ENCODE peak calls at places on chromosome 2, in ten cellular contexts. One of them, this sample, is unnamed.

GRCh38 chr2:23520256-23520655 is 135.3 kb downstream of the KLHL29 start:
- DNase-seq in breast epithelium: no peak
- DNase-seq in neuronal stem cell: no peak
- DNase-seq in aorta: no peak
- DNase-seq in lung: no peak
- DNase-seq in esophagus squamous epithelium: no peak
- DNase-seq in prostate gland: no peak
- DNase-seq in stomach: no peak
- DNase-seq in lower lobe of right lung: no peak
- DNase-seq in thoracic aorta: no peak
- DNase-seq in this sample: no peak

GRCh38 chr2:13681936-13682335 is 950.6 kb upstream of the LRATD1 start:
- DNase-seq in breast epithelium: no peak
- DNase-seq in neuronal stem cell: no peak
- DNase-seq in aorta: no peak
- DNase-seq in lung: no peak
- DNase-seq in esophagus squamous epithelium: no peak
- DNase-seq in prostate gland: no peak
- DNase-seq in stomach: no peak
- DNase-seq in lower lobe of right lung: no peak
- DNase-seq in thoracic aorta: no peak
- DNase-seq in this sample: no peak

GRCh38 chr2:133266926-133267590 is 301.2 kb downstream of the NCKAP5 start:
- DNase-seq in breast epithelium: no peak
- DNase-seq in neuronal stem cell: peak; percentile 6
- DNase-seq in aorta: no peak
- DNase-seq in lung: no peak
- DNase-seq in esophagus squamous epithelium: no peak
- DNase-seq in prostate gland: no peak
- DNase-seq in stomach: no peak
- DNase-seq in lower lobe of right lung: no peak
- DNase-seq in thoracic aorta: no peak
- DNase-seq in this sample: peak; percentile 37

GRCh38 chr2:151560289-151560688 is 150.6 kb downstream of the RIF1 start:
- DNase-seq in breast epithelium: no peak
- DNase-seq in neuronal stem cell: no peak
- DNase-seq in aorta: no peak
- DNase-seq in lung: no peak
- DNase-seq in esophagus squamous epithelium: no peak
- DNase-seq in prostate gland: no peak
- DNase-seq in stomach: no peak
- DNase-seq in lower lobe of right lung: no peak
- DNase-seq in thoracic aorta: no peak
- DNase-seq in this sample: peak; percentile 48

GRCh38 chr2:240498171-240498957 is 59.4 kb downstream of the ANKMY1 start:
- DNase-seq in breast epithelium: no peak
- DNase-seq in neuronal stem cell: no peak
- DNase-seq in aorta: peak; percentile 50
- DNase-seq in lung: peak; percentile 22
- DNase-seq in esophagus squamous epithelium: no peak
- DNase-seq in prostate gland: no peak
- DNase-seq in stomach: no peak
- DNase-seq in lower lobe of right lung: no peak
- DNase-seq in thoracic aorta: no peak
- DNase-seq in this sample: no peak

GRCh38 chr2:236728916-236729670 is 159.5 kb downstream of the ACKR3 start:
- DNase-seq in breast epithelium: no peak
- DNase-seq in neuronal stem cell: no peak
- DNase-seq in aorta: no peak
- DNase-seq in lung: no peak
- DNase-seq in esophagus squamous epithelium: no peak
- DNase-seq in prostate gland: no peak
- DNase-seq in stomach: no peak
- DNase-seq in lower lobe of right lung: no peak
- DNase-seq in thoracic aorta: no peak
- DNase-seq in this sample: no peak

GRCh38 chr2:203444738-203445137 is 90.4 kb downstream of the RAPH1 start:
- DNase-seq in breast epithelium: no peak
- DNase-seq in neuronal stem cell: no peak
- DNase-seq in aorta: no peak
- DNase-seq in lung: no peak
- DNase-seq in esophagus squamous epithelium: no peak
- DNase-seq in prostate gland: no peak
- DNase-seq in stomach: no peak
- DNase-seq in lower lobe of right lung: no peak
- DNase-seq in thoracic aorta: no peak
- DNase-seq in this sample: peak; percentile 79

GRCh38 chr2:172345951-172346555 is 81.3 kb upstream of the ITGA6 start:
- DNase-seq in breast epithelium: no peak
- DNase-seq in neuronal stem cell: no peak
- DNase-seq in aorta: no peak
- DNase-seq in lung: no peak
- DNase-seq in esophagus squamous epithelium: no peak
- DNase-seq in prostate gland: no peak
- DNase-seq in stomach: no peak
- DNase-seq in lower lobe of right lung: no peak
- DNase-seq in thoracic aorta: no peak
- DNase-seq in this sample: no peak

GRCh38 chr2:66846887-66847286 is 412.0 kb downstream of the MEIS1 start:
- DNase-seq in breast epithelium: no peak
- DNase-seq in neuronal stem cell: no peak
- DNase-seq in aorta: no peak
- DNase-seq in lung: no peak
- DNase-seq in esophagus squamous epithelium: no peak
- DNase-seq in prostate gland: no peak
- DNase-seq in stomach: no peak
- DNase-seq in lower lobe of right lung: no peak
- DNase-seq in thoracic aorta: no peak
- DNase-seq in this sample: no peak

GRCh38 chr2:174597347-174598047 is at the start of gene WIPF1:
- DNase-seq in breast epithelium: no peak
- DNase-seq in neuronal stem cell: no peak
- DNase-seq in aorta: no peak
- DNase-seq in lung: no peak
- DNase-seq in esophagus squamous epithelium: peak; percentile 6
- DNase-seq in prostate gland: no peak
- DNase-seq in stomach: no peak
- DNase-seq in lower lobe of right lung: no peak
- DNase-seq in thoracic aorta: no peak
- DNase-seq in this sample: no peak

GRCh38 chr2:46828039-46828438 is 87.6 kb downstream of the MCFD2 start:
- DNase-seq in breast epithelium: no peak
- DNase-seq in neuronal stem cell: no peak
- DNase-seq in aorta: no peak
- DNase-seq in lung: no peak
- DNase-seq in esophagus squamous epithelium: no peak
- DNase-seq in prostate gland: no peak
- DNase-seq in stomach: no peak
- DNase-seq in lower lobe of right lung: no peak
- DNase-seq in thoracic aorta: no peak
- DNase-seq in this sample: no peak
- H3K4me3 ChIP-seq in breast epithelium: no peak overlapping the region
- H3K4me3 ChIP-seq in neuronal stem cell: no peak overlapping the region
- H3K4me3 ChIP-seq in aorta: no peak overlapping the region
- H3K4me3 ChIP-seq in lung: no peak overlapping the region
- H3K4me3 ChIP-seq in esophagus squamous epithelium: no peak overlapping the region
- H3K4me3 ChIP-seq in prostate gland: no peak overlapping the region
- H3K4me3 ChIP-seq in stomach: no peak overlapping the region
- H3K4me3 ChIP-seq in lower lobe of right lung: no peak overlapping the region
- H3K4me3 ChIP-seq in thoracic aorta: no peak overlapping the region
- H3K4me3 ChIP-seq in this sample: no peak overlapping the region

GRCh38 chr2:86238354-86238753 is 39.1 kb downstream of the MRPL35 start:
- DNase-seq in breast epithelium: no peak
- DNase-seq in neuronal stem cell: no peak
- DNase-seq in aorta: no peak
- DNase-seq in lung: no peak
- DNase-seq in esophagus squamous epithelium: no peak
- DNase-seq in prostate gland: no peak
- DNase-seq in stomach: no peak
- DNase-seq in lower lobe of right lung: no peak
- DNase-seq in thoracic aorta: no peak
- DNase-seq in this sample: no peak
- H3K27me3 ChIP-seq in breast epithelium: no peaks in the 10 kb centered on the region
- H3K27me3 ChIP-seq in neuronal stem cell: no peaks in the 10 kb centered on the region
- H3K27me3 ChIP-seq in aorta: no peaks in the 10 kb centered on the region
- H3K27me3 ChIP-seq in lung: no peaks in the 10 kb centered on the region
- H3K27me3 ChIP-seq in esophagus squamous epithelium: no peaks in the 10 kb centered on the region
- H3K27me3 ChIP-seq in prostate gland: no peaks in the 10 kb centered on the region
- H3K27me3 ChIP-seq in stomach: no peaks in the 10 kb centered on the region
- H3K27me3 ChIP-seq in lower lobe of right lung: no peaks in the 10 kb centered on the region
- H3K27me3 ChIP-seq in thoracic aorta: no peaks in the 10 kb centered on the region
- H3K27me3 ChIP-seq in this sample: no peaks in the 10 kb centered on the region

GRCh38 chr2:128234613-128235012 is 84.1 kb downstream of the HS6ST1 start:
- DNase-seq in breast epithelium: no peak
- DNase-seq in neuronal stem cell: no peak
- DNase-seq in aorta: no peak
- DNase-seq in lung: no peak
- DNase-seq in esophagus squamous epithelium: no peak
- DNase-seq in prostate gland: no peak
- DNase-seq in stomach: no peak
- DNase-seq in lower lobe of right lung: no peak
- DNase-seq in thoracic aorta: no peak
- DNase-seq in this sample: no peak

GRCh38 chr2:128232965-128233789 is 85.5 kb downstream of the HS6ST1 start:
- DNase-seq in breast epithelium: peak; percentile 85
- DNase-seq in neuronal stem cell: peak; percentile 72
- DNase-seq in aorta: peak; percentile 96
- DNase-seq in lung: peak; percentile 89
- DNase-seq in esophagus squamous epithelium: peak; percentile 16
- DNase-seq in prostate gland: peak; percentile 86
- DNase-seq in stomach: peak; percentile 91
- DNase-seq in lower lobe of right lung: peak; percentile 94
- DNase-seq in thoracic aorta: peak; percentile 33
- DNase-seq in this sample: peak; percentile 90

GRCh38 chr2:128227862-128228261 is 90.8 kb downstream of the HS6ST1 start:
- DNase-seq in breast epithelium: no peak
- DNase-seq in neuronal stem cell: no peak
- DNase-seq in aorta: no peak
- DNase-seq in lung: no peak
- DNase-seq in esophagus squamous epithelium: no peak
- DNase-seq in prostate gland: no peak
- DNase-seq in stomach: no peak
- DNase-seq in lower lobe of right lung: no peak
- DNase-seq in thoracic aorta: no peak
- DNase-seq in this sample: no peak

GRCh38 chr2:128233790-128234395 is 84.8 kb downstream of the HS6ST1 start:
- DNase-seq in breast epithelium: no peak
- DNase-seq in neuronal stem cell: no peak
- DNase-seq in aorta: no peak
- DNase-seq in lung: no peak
- DNase-seq in esophagus squamous epithelium: no peak
- DNase-seq in prostate gland: no peak
- DNase-seq in stomach: no peak
- DNase-seq in lower lobe of right lung: no peak
- DNase-seq in thoracic aorta: no peak
- DNase-seq in this sample: no peak

DNA sequence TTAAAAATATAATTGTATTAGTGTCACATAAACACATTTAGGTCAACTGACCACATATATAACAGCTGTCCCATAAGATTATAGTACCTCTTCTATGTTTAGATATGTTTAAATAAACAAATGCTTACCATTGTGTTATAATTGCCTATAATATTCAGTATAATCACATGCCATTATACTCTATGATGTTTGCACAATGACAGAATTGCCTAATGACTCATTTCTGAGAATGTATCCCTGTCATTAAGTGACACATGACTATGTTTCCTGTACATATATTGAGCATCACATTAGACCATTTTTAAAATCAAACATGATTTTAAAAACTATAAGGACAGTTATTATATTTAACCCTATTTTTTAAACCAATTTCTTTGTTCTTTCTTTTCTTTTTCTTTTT is 89.8 kb downstream of the HS6ST1 start:
- DNase-seq in breast epithelium: no peak
- DNase-seq in neuronal stem cell: no peak
- DNase-seq in aorta: no peak
- DNase-seq in lung: no peak
- DNase-seq in esophagus squamous epithelium: no peak
- DNase-seq in prostate gland: no peak
- DNase-seq in stomach: no peak
- DNase-seq in lower lobe of right lung: no peak
- DNase-seq in thoracic aorta: no peak
- DNase-seq in this sample: no peak
- H3K4me1 ChIP-seq in breast epithelium: no peaks in the 10 kb centered on the region
- H3K4me1 ChIP-seq in neuronal stem cell: no peaks in the 10 kb centered on the region
- H3K4me1 ChIP-seq in aorta: no peaks in the 10 kb centered on the region
- H3K4me1 ChIP-seq in lung: no peaks in the 10 kb centered on the region
- H3K4me1 ChIP-seq in esophagus squamous epithelium: peaks cover 5% of the 10 kb centered on the region
- H3K4me1 ChIP-seq in prostate gland: no peaks in the 10 kb centered on the region
- H3K4me1 ChIP-seq in stomach: peaks cover 13% of the 10 kb centered on the region
- H3K4me1 ChIP-seq in lower lobe of right lung: peaks cover 8% of the 10 kb centered on the region
- H3K4me1 ChIP-seq in thoracic aorta: peaks cover 10% of the 10 kb centered on the region
- H3K4me1 ChIP-seq in this sample: no peaks in the 10 kb centered on the region

GRCh38 chr2:65411056-65411795 is 21.2 kb downstream of the SPRED2 start:
- DNase-seq in breast epithelium: no peak
- DNase-seq in neuronal stem cell: no peak
- DNase-seq in aorta: no peak
- DNase-seq in lung: no peak
- DNase-seq in esophagus squamous epithelium: no peak
- DNase-seq in prostate gland: no peak
- DNase-seq in stomach: no peak
- DNase-seq in lower lobe of right lung: no peak
- DNase-seq in thoracic aorta: no peak
- DNase-seq in this sample: no peak

GRCh38 chr2:65403529-65403915 is 28.9 kb downstream of the SPRED2 start:
- DNase-seq in breast epithelium: no peak
- DNase-seq in neuronal stem cell: no peak
- DNase-seq in aorta: no peak
- DNase-seq in lung: no peak
- DNase-seq in esophagus squamous epithelium: no peak
- DNase-seq in prostate gland: no peak
- DNase-seq in stomach: no peak
- DNase-seq in lower lobe of right lung: no peak
- DNase-seq in thoracic aorta: no peak
- DNase-seq in this sample: no peak

GRCh38 chr2:65404988-65405697 is 27.3 kb downstream of the SPRED2 start:
- DNase-seq in breast epithelium: no peak
- DNase-seq in neuronal stem cell: no peak
- DNase-seq in aorta: no peak
- DNase-seq in lung: no peak
- DNase-seq in esophagus squamous epithelium: no peak
- DNase-seq in prostate gland: no peak
- DNase-seq in stomach: no peak
- DNase-seq in lower lobe of right lung: no peak
- DNase-seq in thoracic aorta: no peak
- DNase-seq in this sample: no peak

GRCh38 chr2:65409045-65409444 is 23.4 kb downstream of the SPRED2 start:
- DNase-seq in breast epithelium: no peak
- DNase-seq in neuronal stem cell: no peak
- DNase-seq in aorta: no peak
- DNase-seq in lung: no peak
- DNase-seq in esophagus squamous epithelium: no peak
- DNase-seq in prostate gland: no peak
- DNase-seq in stomach: no peak
- DNase-seq in lower lobe of right lung: no peak
- DNase-seq in thoracic aorta: no peak
- DNase-seq in this sample: no peak

DNA sequence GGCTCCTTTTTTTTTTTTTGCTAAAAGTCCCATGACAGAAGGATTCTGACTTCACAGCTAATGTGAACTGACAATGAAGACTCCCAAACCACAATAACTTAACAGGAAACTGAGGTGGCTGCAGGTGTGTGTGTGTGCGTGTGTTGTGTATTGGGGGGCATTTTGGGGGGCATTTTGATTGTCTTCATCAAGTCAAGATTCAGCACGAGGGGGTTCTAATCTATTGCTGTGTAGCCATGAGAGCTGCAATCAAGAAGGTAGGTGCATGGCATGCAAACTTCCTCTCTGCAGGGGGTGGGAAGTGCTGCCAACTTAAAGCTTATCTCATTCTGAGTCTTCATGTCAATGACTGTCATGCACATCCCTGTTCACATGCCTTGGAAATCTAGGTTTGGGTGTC is 25.2 kb downstream of the SPRED2 start:
- DNase-seq in breast epithelium: no peak
- DNase-seq in neuronal stem cell: no peak
- DNase-seq in aorta: no peak
- DNase-seq in lung: no peak
- DNase-seq in esophagus squamous epithelium: no peak
- DNase-seq in prostate gland: no peak
- DNase-seq in stomach: no peak
- DNase-seq in lower lobe of right lung: no peak
- DNase-seq in thoracic aorta: no peak
- DNase-seq in this sample: no peak
- H3K4me3 ChIP-seq in breast epithelium: no peak overlapping the region
- H3K4me3 ChIP-seq in neuronal stem cell: no peak overlapping the region
- H3K4me3 ChIP-seq in aorta: no peak overlapping the region
- H3K4me3 ChIP-seq in lung: no peak overlapping the region
- H3K4me3 ChIP-seq in esophagus squamous epithelium: no peak overlapping the region
- H3K4me3 ChIP-seq in prostate gland: no peak overlapping the region
- H3K4me3 ChIP-seq in stomach: no peak overlapping the region
- H3K4me3 ChIP-seq in lower lobe of right lung: no peak overlapping the region
- H3K4me3 ChIP-seq in thoracic aorta: no peak overlapping the region
- H3K4me3 ChIP-seq in this sample: no peak overlapping the region